ENCODE peak calls at places on chromosomes 3 and 15, in four cellular contexts. Y is effector memory CD4-positive, alpha-beta T cell; N is left ventricle myocardium inferior; Q is astrocyte. G is an unnamed sample.

GRCh38 chr15:95292790-95293450 is 1037.6 kb upstream of the NR2F2 start:
- DNase-seq in Q (no peak), N (no peak), Y (no peak), G (no peak)

GRCh38 chr3:177427540-177427939 is 230.3 kb upstream of the TBL1XR1 start:
- DNase-seq in N (no peak), Q (peak), Y (no peak), G (peak)

GRCh38 chr3:126194713-126195305 is 14.4 kb upstream of the ALDH1L1 start:
- DNase-seq in Q (no peak), N (no peak), Y (no peak), G (no peak)

GRCh38 chr3:129121016-129121791 is 400 bp downstream of the RAB43 start:
- DNase-seq in N (no peak), Q (no peak), Y (no peak), G (no peak)

GRCh38 chr3:152524198-152525140 is 255.7 kb downstream of the MBNL1 start:
- DNase-seq in Q (peak), N (no peak), Y (no peak), G (peak)

GRCh38 chr15:78329625-78330024 is 10.5 kb upstream of the CRABP1 start:
- DNase-seq in N (no peak), Q (no peak), Y (no peak), G (no peak)

GRCh38 chr3:129413687-129414506 is 14.5 kb downstream of the EFCAB12 start:
- DNase-seq in Q (peak), N (no peak), Y (no peak), G (peak)

GRCh38 chr15:77966540-77967290 is 110.8 kb downstream of the TBC1D2B start:
- DNase-seq in Y (no peak), N (no peak), Q (peak), G (peak)

GRCh38 chr3:153495422-153495821 is 333.4 kb downstream of the RAP2B start:
- DNase-seq in Y (no peak), Q (no peak), N (no peak), G (no peak)

GRCh38 chr15:60464836-60465630 is 13.9 kb downstream of the ICE2 start:
- DNase-seq in Y (no peak), N (no peak), Q (peak), G (peak)

GRCh38 chr15:83380682-83381081 is 66.5 kb upstream of the SH3GL3 start:
- DNase-seq in Y (no peak), Q (peak), N (peak), G (peak)

GRCh38 chr15:40995656-40996055 is 42.4 kb downstream of the CHAC1 start:
- DNase-seq in N (no peak), Q (no peak), Y (no peak), G (no peak)

GRCh38 chr3:69435274-69436262 is 49.7 kb upstream of the FRMD4B start:
- DNase-seq in N (no peak), Q (no peak), Y (no peak), G (no peak)

GRCh38 chr3:141051641-141052569 is 758 bp downstream of the SPSB4 start:
- DNase-seq in N (peak), Y (no peak), Q (peak), G (no peak)

GRCh38 chr3:149970716-149971402 is at the start of gene PFN2:
- DNase-seq in N (peak), Y (peak), Q (peak), G (peak)

GRCh38 chr3:154081305-154081704 is 39.9 kb upstream of the ARHGEF26 start:
- DNase-seq in Y (no peak), Q (no peak), N (no peak), G (no peak)

GRCh38 chr15:48016865-48017264 is 103.9 kb upstream of the SLC24A5 start:
- DNase-seq in Y (no peak), Q (no peak), N (no peak), G (no peak)

GRCh38 chr3:142595581-142595950 is 627 bp upstream of the PLS1 start:
- DNase-seq in Q (peak), N (no peak), Y (no peak), G (peak)

GRCh38 chr15:57668074-57668473 is 38.4 kb upstream of the POLR2M start:
- DNase-seq in Q (no peak), N (no peak), Y (no peak), G (no peak)

GRCh38 chr15:57663262-57663661 is 43.3 kb upstream of the POLR2M start:
- DNase-seq in N (no peak), Q (no peak), Y (no peak), G (no peak)

GRCh38 chr15:57667171-57667924 is 39.2 kb upstream of the POLR2M start:
- DNase-seq in Q (peak), Y (no peak), N (no peak), G (peak)

GRCh38 chr15:57665187-57665586 is 41.3 kb upstream of the POLR2M start:
- DNase-seq in N (no peak), Q (no peak), Y (no peak), G (no peak)

GRCh38 chr15:57665939-57666338 is 40.6 kb upstream of the POLR2M start:
- DNase-seq in Q (no peak), Y (no peak), N (no peak), G (no peak)
- H3K27ac ChIP-seq in Q (no peak), Y (no peak), N (peak), G (no peak)

GRCh38 chr3:34106879-34107278 is 308.4 kb downstream of the PDCD6IP start:
- DNase-seq in N (no peak), Y (no peak), Q (no peak), G (peak)
- H3K27ac ChIP-seq in N (no peak), Y (no peak), Q (no peak), G (no peak)

DNA sequence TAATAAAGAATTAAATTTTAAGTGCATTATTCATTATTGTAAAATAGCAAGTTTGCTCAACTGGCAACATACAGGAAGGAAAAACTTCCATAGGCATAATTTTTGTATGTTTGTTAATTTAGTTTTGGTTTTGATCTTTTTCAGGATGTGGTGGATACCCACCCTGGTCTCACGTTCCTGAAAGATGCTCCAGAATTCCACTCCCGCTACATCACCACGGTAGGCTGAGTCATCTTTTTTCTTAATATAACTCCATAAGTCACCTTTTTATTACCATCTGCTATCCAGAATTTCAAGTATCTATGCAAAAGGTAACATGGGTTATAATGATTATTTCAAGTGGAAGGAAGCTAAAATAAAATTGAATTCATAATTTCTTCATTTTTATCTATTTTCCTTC is 104.8 kb downstream of the PPP2R3A start:
- DNase-seq in N (no peak), Q (peak), Y (no peak), G (peak)
- H3K27ac ChIP-seq in N (peak), Q (peak), Y (no peak), G (no peak)

GRCh38 chr3:160400631-160401150 is 1.2 kb downstream of the SMC4 start:
- DNase-seq in N (peak), Q (no peak), Y (no peak), G (no peak)
- H3K27ac ChIP-seq in N (peak), Q (peak), Y (peak), G (peak)

DNA sequence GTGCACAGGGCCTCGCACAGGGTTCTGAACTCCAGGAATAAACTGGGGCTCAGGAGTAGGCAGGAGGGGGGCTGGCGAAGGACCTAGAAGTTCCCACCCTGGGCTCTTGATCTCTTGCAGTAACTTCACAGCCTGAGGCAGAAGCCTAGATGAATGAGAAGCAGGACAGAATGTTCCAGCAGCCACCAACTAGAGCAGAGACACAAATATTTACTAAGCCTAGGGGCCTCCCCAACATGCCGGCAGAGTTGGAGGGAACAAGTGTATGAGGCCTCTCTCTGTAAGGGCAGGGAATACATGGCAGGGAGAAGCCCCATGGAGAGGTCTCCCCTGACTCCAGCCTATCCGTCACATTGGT is 25.3 kb upstream of the C15orf39 start:
- DNase-seq in Y (no peak), N (no peak), Q (no peak), G (no peak)
- H3K27ac ChIP-seq in Y (no peak), N (peak), Q (no peak), G (no peak)

GRCh38 chr3:115693868-115694267 is 70.6 kb downstream of the GAP43 start:
- DNase-seq in Q (no peak), Y (no peak), N (no peak), G (no peak)
- H3K27ac ChIP-seq in Q (no peak), Y (no peak), N (no peak), G (no peak)